ENCODE peak calls at places on chromosomes 1 and 21, in five cellular contexts. M, E, G, H and L are unnamed samples.

GRCh38 chr1:212595787-212596714 is 12.5 kb upstream of the ATF3 start:
- DNase-seq in M (no peak), E (peak; percentile 61), G (peak; percentile 68), H (peak; percentile 99), L (peak; percentile 92)

GRCh38 chr1:85734961-85735360 is 26.7 kb upstream of the ZNHIT6 start:
- DNase-seq in M (no peak), E (no peak), G (no peak), H (no peak), L (no peak)

GRCh38 chr1:156684227-156684782 is 7.1 kb upstream of the NES start:
- DNase-seq in M (no peak), E (no peak), G (no peak), H (peak; percentile 76), L (peak; percentile 65)

GRCh38 chr1:85314726-85315125 is 38.3 kb upstream of the BCL10 start:
- DNase-seq in M (no peak), E (no peak), G (no peak), H (peak; percentile 62), L (peak; percentile 51)

GRCh38 chr1:119475866-119476439 is 31.1 kb upstream of the HSD3B1 start:
- DNase-seq in M (peak; percentile 29), E (peak; percentile 66), G (peak; percentile 33), H (peak; percentile 21), L (peak; percentile 11)

GRCh38 chr1:236181059-236181458 is 38.7 kb downstream of the GPR137B start:
- DNase-seq in M (no peak), E (no peak), G (no peak), H (peak; percentile 33), L (no peak)

GRCh38 chr1:119648620-119649004 is 546 bp upstream of the ZNF697 start:
- DNase-seq in M (no peak), E (peak; percentile 10), G (no peak), H (no peak), L (no peak)

GRCh38 chr1:7070389-7071029 is 285.3 kb downstream of the CAMTA1 start:
- DNase-seq in M (peak; percentile 87), E (peak; percentile 32), G (peak; percentile 18), H (peak; percentile 72), L (peak; percentile 62)

GRCh38 chr1:83819436-83819835 is 179.5 kb downstream of the TTLL7 start:
- DNase-seq in M (no peak), E (no peak), G (no peak), H (no peak), L (no peak)

GRCh38 chr21:43876605-43877004 is 11.6 kb downstream of the AGPAT3 start:
- DNase-seq in M (no peak), E (no peak), G (no peak), H (no peak), L (no peak)
- H4K20me1 ChIP-seq in M (peaks cover 51% of the 10 kb centered on the region), E (peaks cover 8% of the 10 kb centered on the region), G (peaks cover 3% of the 10 kb centered on the region), H (peaks cover 55% of the 10 kb centered on the region), L (no peaks in the 10 kb centered on the region)

GRCh38 chr1:165892935-165893334 is 65.5 kb downstream of the UCK2 start:
- DNase-seq in M (no peak), E (no peak), G (no peak), H (no peak), L (no peak)

GRCh38 chr1:165895451-165895871 is 68.0 kb downstream of the UCK2 start:
- DNase-seq in M (no peak), E (no peak), G (no peak), H (peak; percentile 80), L (peak; percentile 78)

GRCh38 chr1:165893507-165893906 is 66.1 kb downstream of the UCK2 start:
- DNase-seq in M (no peak), E (no peak), G (no peak), H (no peak), L (no peak)

GRCh38 chr1:165896277-165896676 is 68.9 kb downstream of the UCK2 start:
- DNase-seq in M (no peak), E (no peak), G (no peak), H (peak; percentile 98), L (peak; percentile 90)

DNA sequence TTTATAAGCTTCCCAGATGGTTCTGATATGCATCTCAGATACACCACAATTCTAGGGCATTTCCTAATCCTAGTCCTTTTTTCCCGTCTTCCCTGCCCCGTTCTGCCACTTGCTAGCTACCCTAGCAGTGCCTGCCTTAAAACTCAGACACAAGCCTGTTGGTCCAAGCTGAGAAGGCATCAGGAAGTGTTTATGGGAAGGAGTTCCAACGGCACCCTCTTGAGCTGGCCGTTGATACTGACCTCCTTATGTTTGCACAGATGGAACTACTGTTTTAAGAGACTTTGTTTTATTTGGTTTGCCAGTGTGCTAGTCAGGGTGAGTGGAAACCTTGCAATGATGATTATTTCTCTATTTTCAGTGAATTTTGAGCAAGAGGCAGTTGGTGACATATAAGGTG is 67.2 kb downstream of the UCK2 start:
- DNase-seq in M (no peak), E (no peak), G (no peak), H (peak; percentile 64), L (peak; percentile 35)
- H3K4me1 ChIP-seq in M (peaks cover 46% of the 10 kb centered on the region), E (no peaks in the 10 kb centered on the region), G (peaks cover 8% of the 10 kb centered on the region), H (peaks cover 48% of the 10 kb centered on the region), L (peaks cover 44% of the 10 kb centered on the region)

GRCh38 chr1:229278120-229278741 is 7.3 kb downstream of the RAB4A start:
- DNase-seq in M (no peak), E (no peak), G (no peak), H (no peak), L (no peak)
- H4K20me1 ChIP-seq in M (peaks cover 41% of the 10 kb centered on the region), E (no peaks in the 10 kb centered on the region), G (peaks cover 14% of the 10 kb centered on the region), H (peaks cover 42% of the 10 kb centered on the region), L (no peaks in the 10 kb centered on the region)

DNA sequence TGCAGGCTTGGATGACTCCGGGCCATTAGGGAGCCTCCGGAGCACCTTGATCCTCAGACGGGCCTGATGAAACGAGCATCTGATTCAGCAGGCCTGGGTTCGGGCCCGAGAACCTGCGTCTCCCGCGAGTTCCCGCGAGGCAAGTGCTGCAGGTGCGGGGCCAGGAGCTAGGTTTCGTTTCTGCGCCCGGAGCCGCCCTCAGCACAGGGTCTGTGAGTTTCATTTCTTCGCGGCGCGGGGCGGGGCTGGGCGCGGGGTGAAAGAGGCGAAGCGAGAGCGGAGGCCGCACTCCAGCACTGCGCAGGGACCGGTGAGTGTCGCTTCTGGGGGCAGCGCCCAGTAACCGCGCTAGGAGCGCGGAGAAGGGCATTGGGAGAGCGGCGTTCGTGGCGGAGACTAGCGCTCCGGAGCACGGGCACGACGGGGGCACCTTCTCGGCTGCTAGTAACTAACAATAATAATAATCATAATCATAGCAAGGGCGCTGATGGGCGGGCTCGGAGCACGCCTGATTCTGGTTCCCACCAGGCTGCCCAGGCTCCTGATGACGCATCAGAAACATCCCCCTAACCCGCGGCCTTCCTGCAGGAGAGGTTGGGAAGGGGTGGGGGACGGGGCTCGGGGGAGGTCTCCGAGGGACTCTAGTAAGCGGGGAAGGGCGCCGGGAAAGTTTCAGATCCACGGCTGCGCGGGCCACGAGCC is at the start of gene MX1:
- DNase-seq in M (peak; percentile 41), E (peak; percentile 57), G (no peak), H (peak; percentile 10), L (peak; percentile 47)
- H3K4me1 ChIP-seq in M (no peaks in the 10 kb centered on the region), E (no peaks in the 10 kb centered on the region), G (no peaks in the 10 kb centered on the region), H (no peaks in the 10 kb centered on the region), L (no peaks in the 10 kb centered on the region)

DNA sequence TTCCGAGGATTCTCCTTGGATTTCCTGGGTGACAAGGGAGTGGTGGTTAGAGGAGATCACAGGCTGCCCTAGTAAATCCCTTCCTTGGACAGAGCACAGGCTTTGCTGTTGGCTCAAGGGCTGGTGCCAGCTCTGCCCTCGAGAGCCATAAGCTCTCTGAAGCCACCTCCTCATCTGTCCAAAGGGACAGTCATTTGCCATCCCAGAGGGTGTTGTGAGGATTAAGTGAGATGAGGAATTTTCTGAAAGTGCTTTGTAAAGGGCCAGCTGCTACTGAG is 6.5 kb downstream of the TAGLN2 start:
- DNase-seq in M (no peak), E (no peak), G (no peak), H (no peak), L (no peak)
- H4K20me1 ChIP-seq in M (peaks cover 58% of the 10 kb centered on the region), E (peaks cover 25% of the 10 kb centered on the region), G (no peaks in the 10 kb centered on the region), H (peaks cover 80% of the 10 kb centered on the region), L (no peaks in the 10 kb centered on the region)

GRCh38 chr1:207806531-207807394 is 54.9 kb downstream of the CD46 start:
- DNase-seq in M (no peak), E (no peak), G (no peak), H (peak; percentile 53), L (peak; percentile 58)

GRCh38 chr1:207804746-207805468 is 53.1 kb downstream of the CD46 start:
- DNase-seq in M (no peak), E (no peak), G (no peak), H (no peak), L (no peak)

GRCh38 chr1:207805841-207806421 is 54.1 kb downstream of the CD46 start:
- DNase-seq in M (no peak), E (peak; percentile 35), G (no peak), H (peak; percentile 98), L (peak; percentile 96)

GRCh38 chr1:207801819-207802218 is 50.0 kb downstream of the CD46 start:
- DNase-seq in M (no peak), E (no peak), G (no peak), H (no peak), L (no peak)

GRCh38 chr1:207803678-207804077 is 51.8 kb downstream of the CD46 start:
- DNase-seq in M (no peak), E (no peak), G (no peak), H (no peak), L (no peak)
- H3K4me1 ChIP-seq in M (no peaks in the 10 kb centered on the region), E (no peaks in the 10 kb centered on the region), G (peaks cover 22% of the 10 kb centered on the region), H (peaks cover 9% of the 10 kb centered on the region), L (peaks cover 29% of the 10 kb centered on the region)

GRCh38 chr21:46316708-46317324 is 6.9 kb downstream of the C21orf58 start:
- DNase-seq in M (no peak), E (no peak), G (no peak), H (no peak), L (no peak)
- H4K20me1 ChIP-seq in M (peaks cover 5% of the 10 kb centered on the region), E (no peaks in the 10 kb centered on the region), G (no peaks in the 10 kb centered on the region), H (peaks cover 7% of the 10 kb centered on the region), L (no peaks in the 10 kb centered on the region)